ENCODE peak calls at places on chromosomes 5 and 9, in four cellular contexts. E is A549, B is HepG2, Z is K562. L is an unnamed sample.

GRCh38 chr5:72070519-72070918 is 36.8 kb upstream of the MAP1B start:
- DNase-seq in B (no peak), Z (no peak), E (peak; percentile 27), L (no peak)

GRCh38 chr9:130156672-130157071 is 15.5 kb upstream of the NCS1 start:
- DNase-seq in B (peak; percentile 35), E (peak; percentile 37), Z (no peak), L (no peak)

GRCh38 chr9:87039809-87040392 is 92.6 kb upstream of the GAS1 start:
- DNase-seq in Z (no peak), B (no peak), E (no peak), L (no peak)

GRCh38 chr5:164013077-164013670 is 507.8 kb downstream of the MAT2B start:
- DNase-seq in Z (peak; percentile 80), B (peak; percentile 45), E (peak; percentile 75), L (peak; percentile 76)

GRCh38 chr9:80664327-80665210 is 1024.8 kb downstream of the TLE1 start:
- DNase-seq in E (peak; percentile 10), B (no peak), Z (no peak), L (peak; percentile 47)

GRCh38 chr5:163347671-163348070 is 89.7 kb upstream of the CCNG1 start:
- DNase-seq in E (peak; percentile 70), B (peak; percentile 59), Z (peak; percentile 80), L (peak; percentile 71)

GRCh38 chr5:134533115-134533815 is 7.8 kb downstream of the JADE2 start:
- DNase-seq in Z (no peak), B (no peak), E (no peak), L (peak; percentile 56)

GRCh38 chr5:174119386-174119785 is 73.9 kb downstream of the NSG2 start:
- DNase-seq in E (no peak), Z (no peak), B (no peak), L (no peak)

GRCh38 chr9:92492781-92493401 is 10.6 kb upstream of the ASPN start:
- DNase-seq in B (no peak), Z (no peak), E (no peak), L (no peak)

GRCh38 chr5:140576776-140577201 is 12.2 kb downstream of the SLC35A4 start:
- DNase-seq in Z (no peak), E (no peak), B (peak; percentile 23), L (no peak)

GRCh38 chr9:136178773-136179075 is 26.2 kb downstream of the LHX3 start:
- DNase-seq in Z (no peak), B (no peak), E (no peak), L (no peak)

GRCh38 chr9:546797-547223 is 294.7 kb upstream of the DMRT1 start:
- DNase-seq in E (peak; percentile 16), B (peak; percentile 16), Z (peak; percentile 12), L (peak; percentile 59)

DNA sequence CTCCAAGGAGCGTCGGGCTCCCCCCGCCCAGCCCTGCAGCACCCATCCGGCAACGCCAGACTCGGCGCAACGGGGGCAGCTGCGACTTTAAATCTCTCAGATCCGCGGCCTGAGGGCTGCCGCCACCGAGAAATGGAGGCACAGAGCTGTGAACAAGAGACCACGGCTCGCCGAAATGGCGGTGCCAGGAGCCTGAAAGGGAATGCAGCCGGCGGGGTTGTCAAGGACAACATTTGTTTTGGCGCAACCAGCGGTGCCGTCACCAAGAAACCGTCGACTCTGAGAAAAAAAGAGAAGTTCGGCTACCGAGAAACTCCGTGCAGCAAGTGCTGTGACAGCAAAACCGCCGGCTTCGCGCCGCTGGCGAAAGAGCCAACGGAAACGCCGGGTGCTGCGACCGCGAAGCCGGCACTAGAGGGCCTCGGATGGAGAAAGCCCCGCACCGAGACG is 2.1 kb upstream of the ANXA2R start:
- DNase-seq in E (peak; percentile 82), Z (no peak), B (peak; percentile 47), L (peak; percentile 98)
- TF ChIP-seq POLR2A in E (no peak), Z (peak; percentile 4), B (peak; percentile 32), L (peak; percentile 82)

GRCh38 chr5:179147991-179148702 is 88.0 kb downstream of the ZNF354C start:
- DNase-seq in E (no peak), B (no peak), Z (no peak), L (no peak)
- TF ChIP-seq MYC in E (no peak), B (no peak), Z (no peak), L (no peak)

GRCh38 chr5:180860887-180861822 is at the start of gene ZFP62:
- DNase-seq in E (peak; percentile 94), B (peak; percentile 77), Z (peak; percentile 96), L (peak; percentile 95)
- TF ChIP-seq POLR2A in E (peak; percentile 21), B (no peak), Z (peak; percentile 81), L (peak; percentile 65)

GRCh38 chr5:115415143-115415491 is 118.7 kb upstream of the CCDC112 start:
- DNase-seq in E (peak; percentile 40), Z (no peak), B (peak; percentile 39), L (no peak)
- TF ChIP-seq MYC in E (no peak), Z (no peak), B (no peak), L (no peak)

GRCh38 chr5:179697993-179698934 is 503 bp upstream of the CANX start:
- DNase-seq in Z (peak; percentile 99), B (peak; percentile 98), E (peak; percentile 99), L (peak; percentile 99)

GRCh38 chr5:179698935-179699639 is at the start of gene CANX:
- DNase-seq in Z (peak; percentile 49), E (no peak), B (no peak), L (no peak)

GRCh38 chr5:179699640-179700298 is 1.0 kb downstream of the CANX start:
- DNase-seq in E (peak; percentile 29), B (peak; percentile 57), Z (peak; percentile 60), L (peak; percentile 59)

GRCh38 chr5:179697108-179697507 is 1.7 kb upstream of the CANX start:
- DNase-seq in Z (no peak), E (no peak), B (no peak), L (no peak)

DNA sequence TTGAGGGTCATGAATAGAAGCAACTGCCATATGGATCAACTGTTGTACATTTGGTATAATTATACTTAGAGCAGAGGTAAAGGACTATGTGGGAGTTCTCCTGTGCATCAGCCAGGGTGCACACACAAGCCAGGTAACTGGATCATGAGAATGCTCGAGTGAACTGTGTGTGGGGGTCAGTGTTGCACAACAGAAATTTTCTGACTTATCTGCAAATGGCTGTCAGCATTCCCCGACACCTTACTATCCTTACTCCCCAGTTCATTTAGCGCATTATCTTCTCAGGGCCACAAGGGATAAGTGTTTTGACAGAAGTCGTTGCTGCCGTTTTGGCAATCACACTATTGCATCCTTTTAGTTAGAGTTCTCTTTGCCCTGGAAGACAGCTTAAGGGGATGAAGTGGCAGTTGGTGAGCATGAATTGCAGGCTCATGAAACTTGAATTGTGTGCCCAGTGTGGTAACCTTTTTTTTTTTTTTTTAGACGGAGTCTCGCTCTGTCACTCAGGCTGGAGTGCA is 1.7 kb downstream of the CANX start:
- DNase-seq in B (peak; percentile 66), E (no peak), Z (peak; percentile 88), L (peak; percentile 57)
- TF ChIP-seq POLR2A in B (peak; percentile 61), E (no peak), Z (peak; percentile 69), L (no peak)

DNA sequence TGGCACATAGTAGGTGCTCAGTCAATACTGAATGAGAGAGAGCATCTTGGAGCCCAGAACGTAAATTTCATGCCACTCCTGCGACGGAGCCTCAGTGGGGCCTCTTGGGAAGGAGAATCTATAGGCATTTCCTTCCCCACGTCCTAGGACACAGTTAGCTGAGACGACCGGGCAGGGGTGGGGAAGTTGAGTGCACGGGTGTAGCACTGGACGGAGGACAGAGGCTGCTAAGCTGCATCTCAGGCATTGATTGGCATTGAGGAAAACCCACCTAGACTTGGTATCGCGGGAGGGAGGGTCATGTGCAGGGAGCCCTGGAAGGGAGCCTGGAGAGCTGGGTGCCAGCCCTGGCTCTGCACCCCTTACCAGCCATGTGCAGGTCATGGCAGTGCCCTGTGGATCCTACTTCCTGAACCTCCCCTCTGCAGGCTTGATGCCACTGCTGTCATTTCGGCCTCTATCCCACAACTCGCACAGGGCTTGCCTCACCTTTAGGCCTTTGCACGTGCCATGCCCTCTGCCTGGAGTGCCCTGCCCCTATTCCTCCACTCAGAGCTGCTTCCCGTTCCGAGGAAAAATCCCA is 25.6 kb downstream of the NEK6 start:
- DNase-seq in E (no peak), B (no peak), Z (no peak), L (no peak)
- TF ChIP-seq MYC in E (no peak), B (no peak), Z (no peak), L (no peak)

GRCh38 chr9:128150594-128151342 is 1.5 kb downstream of the LCN2 start:
- DNase-seq in E (peak; percentile 42), Z (peak; percentile 93), B (peak; percentile 47), L (peak; percentile 43)

GRCh38 chr9:128151343-128152132 is 2.3 kb downstream of the LCN2 start:
- DNase-seq in B (no peak), Z (no peak), E (no peak), L (no peak)

GRCh38 chr9:128148509-128149000 is 698 bp upstream of the LCN2 start:
- DNase-seq in B (no peak), Z (peak; percentile 39), E (no peak), L (no peak)

GRCh38 chr9:128149951-128150593 is 819 bp downstream of the LCN2 start:
- DNase-seq in B (no peak), Z (peak; percentile 34), E (no peak), L (no peak)

GRCh38 chr9:128149001-128149701 is at the start of gene LCN2:
- DNase-seq in E (peak; percentile 74), Z (no peak), B (no peak), L (no peak)
- TF ChIP-seq POLR2A in E (no peak), Z (no peak), B (no peak), L (no peak)

GRCh38 chr9:101706929-101707328 is 31.5 kb downstream of the GRIN3A start:
- DNase-seq in E (no peak), Z (no peak), B (no peak), L (no peak)
- TF ChIP-seq MYC in E (no peak), Z (no peak), B (no peak), L (no peak)

DNA sequence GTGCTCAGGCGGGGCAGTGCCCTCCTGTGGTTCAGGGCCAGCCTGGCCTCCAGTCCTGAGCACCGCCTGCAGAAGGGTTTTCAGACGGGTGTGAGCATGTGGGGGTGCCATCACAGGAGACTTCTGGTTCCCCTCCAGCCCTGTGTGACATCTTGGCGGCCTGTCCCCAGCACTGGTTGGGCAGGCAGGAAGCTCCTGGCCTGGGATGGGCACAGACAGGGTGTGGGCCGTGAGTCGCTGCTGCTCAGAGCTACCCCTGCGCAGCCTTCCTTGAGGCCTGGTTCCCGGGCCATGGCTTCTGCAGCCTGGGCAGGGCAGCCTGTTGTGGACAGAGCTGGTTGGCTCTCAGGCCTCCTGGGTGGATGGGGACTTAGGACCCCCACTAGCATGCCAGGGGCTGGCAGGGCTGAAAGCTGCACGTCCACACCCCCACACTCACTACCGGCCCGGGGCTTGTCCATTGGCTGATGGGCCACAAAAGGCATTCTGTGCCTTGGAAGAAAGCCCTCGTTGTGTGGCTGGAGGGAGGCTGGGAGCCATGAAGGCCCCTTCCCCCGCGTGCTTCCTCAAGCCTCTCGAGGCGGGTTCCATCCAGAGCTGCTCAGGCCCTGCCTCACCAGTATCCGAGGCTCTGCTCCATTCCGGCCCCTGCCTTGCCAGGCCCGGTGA is 58.7 kb downstream of the RXRA start:
- DNase-seq in B (no peak), Z (no peak), E (no peak), L (peak; percentile 24)
- TF ChIP-seq POLR2A in B (no peak), Z (no peak), E (no peak), L (no peak)